ENCODE peak calls at places on chromosomes 2 and 18, in seven cellular contexts. T is H1, B is HepG2, A is HCT116, F is GM12878, O is SK-N-SH, Z is K562. X is an unnamed sample.

GRCh38 chr18:13605901-13606300 is 120.5 kb downstream of the FAM210A start:
- DNase-seq in T (no peak), B (no peak), A (no peak), F (no peak), O (no peak), Z (no peak), X (no peak)

GRCh38 chr2:66490588-66491001 is 55.7 kb downstream of the MEIS1 start:
- DNase-seq in T (no peak), B (no peak), A (no peak), F (no peak), O (no peak), Z (peak), X (no peak)

GRCh38 chr2:192148620-192149321 is 46.0 kb downstream of the TMEFF2 start:
- DNase-seq in T (no peak), B (no peak), A (no peak), F (no peak), O (no peak), Z (no peak), X (no peak)

GRCh38 chr2:162092656-162093556 is 18.9 kb upstream of the DPP4 start:
- DNase-seq in T (no peak), B (no peak), A (peak), F (no peak), O (no peak), Z (no peak), X (no peak)

GRCh38 chr18:36095936-36096519 is 28.7 kb upstream of the RPRD1A start:
- DNase-seq in T (no peak), B (peak), A (peak), F (no peak), O (peak), Z (peak), X (peak)

GRCh38 chr2:200905618-200906296 is 16.6 kb downstream of the NIF3L1 start:
- DNase-seq in T (no peak), B (peak), A (peak), F (no peak), O (peak), Z (peak), X (peak)

GRCh38 chr2:59776726-59777008 is 776.8 kb downstream of the BCL11A start:
- DNase-seq in T (no peak), B (no peak), A (no peak), F (no peak), O (no peak), Z (no peak), X (no peak)

GRCh38 chr2:143071185-143071876 is 57.9 kb upstream of the ARHGAP15 start:
- DNase-seq in T (no peak), B (no peak), A (no peak), F (no peak), O (no peak), Z (no peak), X (no peak)

GRCh38 chr18:64137914-64138313 is 11.0 kb downstream of the LINC00305 start:
- DNase-seq in T (no peak), B (no peak), A (no peak), F (no peak), O (no peak), Z (no peak), X (no peak)

GRCh38 chr18:63421514-63421913 is 762 bp downstream of the VPS4B start:
- DNase-seq in T (no peak), B (no peak), A (no peak), F (no peak), O (no peak), Z (no peak), X (no peak)

GRCh38 chr18:76451475-76452331 is 43.3 kb downstream of the ZNF516 start:
- DNase-seq in T (no peak), B (no peak), A (no peak), F (no peak), O (no peak), Z (no peak), X (no peak)

GRCh38 chr2:53911434-53912189 is 51.8 kb upstream of the GPR75 start:
- DNase-seq in T (no peak), B (no peak), A (no peak), F (no peak), O (peak), Z (no peak), X (no peak)

GRCh38 chr2:84850471-84850870 is 30.4 kb downstream of the TRABD2A start:
- DNase-seq in T (no peak), B (no peak), A (no peak), F (no peak), O (no peak), Z (no peak), X (no peak)

GRCh38 chr2:231371430-231372054 is 24.0 kb upstream of the B3GNT7 start:
- DNase-seq in T (no peak), B (no peak), A (no peak), F (no peak), O (no peak), Z (no peak), X (no peak)

GRCh38 chr2:67839242-67839641 is 223.6 kb downstream of the C1D start:
- DNase-seq in T (no peak), B (no peak), A (no peak), F (no peak), O (no peak), Z (no peak), X (no peak)

GRCh38 chr2:179377296-179377695 is 112.7 kb upstream of the SESTD1 start:
- DNase-seq in T (no peak), B (no peak), A (no peak), F (no peak), O (no peak), Z (no peak), X (no peak)

GRCh38 chr2:157439792-157440186 is 4.1 kb downstream of the CYTIP start:
- DNase-seq in T (no peak), B (no peak), A (no peak), F (no peak), O (no peak), Z (no peak), X (no peak)

GRCh38 chr2:105779394-105779793 is 34.7 kb downstream of the NCK2 start:
- DNase-seq in T (no peak), B (no peak), A (no peak), F (no peak), O (no peak), Z (no peak), X (no peak)

GRCh38 chr2:128369126-128369555 is 50.5 kb upstream of the HS6ST1 start:
- DNase-seq in T (no peak), B (no peak), A (no peak), F (no peak), O (no peak), Z (no peak), X (no peak)

GRCh38 chr18:53698907-53699306 is 525.6 kb downstream of the MBD2 start:
- DNase-seq in T (no peak), B (peak), A (no peak), F (no peak), O (peak), Z (no peak), X (no peak)

GRCh38 chr2:137775529-137775928 is 188.7 kb upstream of the HNMT start:
- DNase-seq in T (no peak), B (no peak), A (no peak), F (no peak), O (no peak), Z (no peak), X (no peak)

GRCh38 chr2:108612153-108612513 is 77.9 kb downstream of the LIMS1 start:
- DNase-seq in T (no peak), B (no peak), A (no peak), F (peak), O (no peak), Z (peak), X (no peak)

DNA sequence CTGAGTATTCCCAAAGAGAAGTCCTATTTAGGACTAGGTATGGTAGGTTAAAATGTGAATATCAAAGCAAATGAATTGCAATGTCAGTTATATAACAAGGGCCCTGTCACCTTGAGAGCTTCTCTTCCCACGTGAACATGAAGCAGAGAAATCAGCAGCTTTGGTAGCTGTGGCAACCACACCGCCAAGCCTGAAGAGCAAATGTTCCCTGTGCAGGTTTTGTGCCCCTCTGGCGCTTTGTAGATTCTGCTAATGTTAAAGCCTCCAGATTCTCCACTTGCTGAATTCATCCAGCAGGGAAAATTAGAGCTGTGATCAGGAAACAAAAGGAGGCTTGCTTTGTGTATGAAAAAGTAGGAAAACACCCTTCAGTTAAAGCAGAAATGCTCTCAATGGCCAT is 322.6 kb downstream of the RBM43 start:
- DNase-seq in T (no peak), B (no peak), A (no peak), F (no peak), O (no peak), Z (no peak), X (no peak)
- TF ChIP-seq POLR2AphosphoS5 in T (no peak), B (no peak), A (no peak), F (no peak), O (no peak), Z (no peak), X (no peak)

GRCh38 chr2:10317646-10318045 is 14.9 kb downstream of the HPCAL1 start:
- DNase-seq in T (no peak), B (no peak), A (no peak), F (no peak), O (no peak), Z (peak), X (no peak)
- TF ChIP-seq CTCF in T (peak), B (peak), A (no peak), F (no peak), O (no peak), Z (peak), X (no peak)

GRCh38 chr2:2649109-2650072 is 318.3 kb upstream of the MYT1L start:
- DNase-seq in T (no peak), B (no peak), A (no peak), F (no peak), O (no peak), Z (no peak), X (no peak)
- TF ChIP-seq SIN3A in T (no peak), B (no peak), A (no peak), F (no peak), O (no peak), Z (no peak), X (no peak)

GRCh38 chr2:74919827-74920226 is 38.6 kb upstream of the POLE4 start:
- DNase-seq in T (peak), B (peak), A (peak), F (no peak), O (peak), Z (peak), X (peak)
- TF ChIP-seq POLR2AphosphoS5 in T (no peak), B (no peak), A (no peak), F (no peak), O (no peak), Z (no peak), X (no peak)

GRCh38 chr2:29314816-29315571 is 199.8 kb downstream of the CLIP4 start:
- DNase-seq in T (no peak), B (no peak), A (no peak), F (peak), O (no peak), Z (no peak), X (no peak)
- TF ChIP-seq CTCF in T (no peak), B (no peak), A (no peak), F (peak), O (no peak), Z (no peak), X (no peak)

DNA sequence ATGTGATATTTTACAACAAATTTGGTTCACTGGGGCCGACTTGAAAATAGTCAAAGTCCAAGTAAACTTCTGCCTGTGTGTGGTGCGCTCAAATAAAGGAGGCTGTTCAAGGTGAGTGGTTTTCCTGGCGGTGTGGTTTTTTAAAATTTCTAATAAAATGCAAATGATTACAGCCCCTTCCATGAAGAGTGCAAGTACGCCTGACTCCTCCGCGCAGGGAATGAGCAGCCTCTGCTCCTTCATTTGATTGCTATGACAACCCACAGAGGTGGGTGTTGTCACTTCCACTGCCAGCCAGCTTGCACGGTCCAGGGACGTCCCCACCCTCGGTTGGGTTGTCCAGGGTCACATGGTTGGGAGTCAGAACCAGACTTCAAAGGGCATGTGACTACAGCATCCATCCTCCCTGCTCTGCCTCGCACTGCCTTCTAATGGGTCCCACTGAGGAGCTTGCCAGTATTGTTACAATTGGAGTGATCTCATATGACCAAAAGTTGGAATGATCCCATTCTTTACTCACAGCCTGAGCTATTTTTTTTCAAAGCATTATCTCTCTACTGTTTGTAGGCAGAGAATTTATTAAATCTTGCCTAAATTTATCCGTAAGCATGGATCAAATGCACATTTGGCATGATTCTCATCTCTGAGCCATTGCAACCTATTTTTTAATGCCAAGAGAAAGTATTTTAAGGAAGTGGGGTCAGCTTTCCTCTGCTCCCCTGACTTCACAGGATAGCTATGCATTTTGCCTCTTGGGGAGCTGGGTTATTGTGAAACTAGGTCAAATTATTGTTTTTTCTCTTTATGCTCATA is 121.3 kb downstream of the AGAP1 start:
- DNase-seq in T (no peak), B (peak), A (no peak), F (no peak), O (no peak), Z (no peak), X (no peak)
- TF ChIP-seq SIN3A in T (no peak), B (no peak), A (no peak), F (no peak), O (no peak), Z (no peak), X (no peak)

GRCh38 chr2:64595397-64596160 is 58.1 kb downstream of the SERTAD2 start:
- DNase-seq in T (no peak), B (peak), A (peak), F (no peak), O (no peak), Z (peak), X (peak)
- TF ChIP-seq POLR2AphosphoS5 in T (no peak), B (no peak), A (no peak), F (no peak), O (no peak), Z (no peak), X (no peak)

X was measured in Panc1.